ENCODE peak calls at places on chromosomes 16 and 17, in six cellular contexts. L is frontal cortex, Z is NCI-H2171, T is ureter, P is NCI-H526, O is ACHN. R is an unnamed sample.

GRCh38 chr17:33981713-33982601 is 273.1 kb upstream of the CCL2 start:
- DNase-seq in L (no peak), Z (peak), T (no peak), P (peak), O (no peak), R (no peak)

GRCh38 chr16:10009691-10010090 is 172.5 kb downstream of the GRIN2A start:
- DNase-seq in L (peak), Z (no peak), T (no peak), P (no peak), O (no peak), R (no peak)

GRCh38 chr17:78500806-78501205 is 76.4 kb downstream of the DNAH17 start:
- DNase-seq in L (no peak), Z (no peak), T (no peak), P (no peak), O (no peak), R (no peak)

GRCh38 chr17:79330696-79331095 is 256.1 kb downstream of the ENGASE start:
- DNase-seq in L (no peak), Z (no peak), T (no peak), P (no peak), O (no peak), R (no peak)

GRCh38 chr17:40901981-40902862 is 17.2 kb upstream of the KRT20 start:
- DNase-seq in L (no peak), Z (no peak), T (no peak), P (no peak), O (peak), R (peak)

GRCh38 chr16:49621240-49622083 is 234.4 kb downstream of the ZNF423 start:
- DNase-seq in L (no peak), Z (no peak), T (peak), P (no peak), O (no peak), R (no peak)

GRCh38 chr16:84926462-84926861 is 84.9 kb downstream of the ZDHHC7 start:
- DNase-seq in L (no peak), Z (no peak), T (no peak), P (no peak), O (no peak), R (no peak)

GRCh38 chr16:28974437-28975157 is at the start of gene SPNS1:
- DNase-seq in L (peak), Z (peak), T (peak), P (peak), O (peak), R (peak)

GRCh38 chr16:17724242-17724898 is 253.6 kb upstream of the XYLT1 start:
- DNase-seq in L (no peak), Z (no peak), T (no peak), P (no peak), O (no peak), R (no peak)

GRCh38 chr17:4605826-4606225 is 21.5 kb downstream of the SMTNL2 start:
- DNase-seq in L (no peak), Z (no peak), T (no peak), P (no peak), O (no peak), R (no peak)

GRCh38 chr17:78559749-78560368 is 17.3 kb downstream of the DNAH17 start:
- DNase-seq in L (no peak), Z (no peak), T (no peak), P (no peak), O (no peak), R (no peak)

R was measured in A549.